ENCODE peak calls at places on chromosome 21, in eight cellular contexts. N, M, E, S, P, K, A and U are unnamed samples.

GRCh38 chr21:37380349-37381323 is 14.1 kb downstream of the DYRK1A start:
- DNase-seq in N (no peak), M (no peak), A (no peak), P (no peak), E (peak; percentile 46), S (no peak), K (peak; percentile 34), U (no peak)

GRCh38 chr21:15058718-15059316 is 6.0 kb downstream of the NRIP1 start:
- DNase-seq in N (no peak), P (no peak), E (peak; percentile 45), S (peak; percentile 45), A (peak; percentile 49), K (no peak), M (no peak), U (no peak)

GRCh38 chr21:33290441-33290840 is 24.3 kb downstream of the IL10RB start:
- DNase-seq in S (no peak), A (no peak), P (no peak), N (no peak), E (no peak), K (peak; percentile 59), M (no peak), U (no peak)

GRCh38 chr21:42844411-42845113 is 34.8 kb downstream of the WDR4 start:
- DNase-seq in M (peak; percentile 88), E (no peak), S (no peak), K (no peak), A (no peak), N (peak; percentile 78), P (no peak), U (peak; percentile 45)

GRCh38 chr21:14678987-14679574 is 133.0 kb upstream of the SAMSN1 start:
- DNase-seq in E (no peak), P (no peak), K (peak; percentile 68), M (no peak), S (no peak), N (no peak), A (no peak), U (no peak)

GRCh38 chr21:39616373-39616772 is 3.6 kb downstream of the B3GALT5 start:
- DNase-seq in N (no peak), K (no peak), S (no peak), P (no peak), A (no peak), E (no peak), M (no peak), U (no peak)

GRCh38 chr21:38955495-38955894 is 149.8 kb downstream of the ETS2 start:
- DNase-seq in K (peak; percentile 59), A (peak; percentile 61), N (no peak), P (no peak), E (peak; percentile 94), S (peak; percentile 42), M (no peak), U (no peak)

GRCh38 chr21:33769057-33769456 is 126.8 kb downstream of the ITSN1 start:
- DNase-seq in E (no peak), A (no peak), M (no peak), K (no peak), S (peak; percentile 30), N (no peak), P (no peak), U (no peak)

GRCh38 chr21:31873275-31873695 is 465 bp downstream of the HUNK start:
- DNase-seq in K (peak; percentile 45), A (no peak), P (no peak), N (no peak), M (peak; percentile 70), E (no peak), S (no peak), U (no peak)

GRCh38 chr21:32844653-32845443 is 73.3 kb upstream of the PAXBP1 start:
- DNase-seq in N (no peak), E (peak; percentile 79), K (no peak), M (no peak), P (no peak), S (peak; percentile 70), A (peak; percentile 48), U (no peak)

GRCh38 chr21:32377991-32378390 is 14.8 kb downstream of the URB1 start:
- DNase-seq in K (no peak), M (no peak), P (no peak), E (no peak), N (no peak), S (no peak), A (no peak), U (no peak)

GRCh38 chr21:15159382-15160020 is 94.7 kb upstream of the NRIP1 start:
- DNase-seq in M (no peak), A (no peak), E (peak; percentile 61), S (peak; percentile 55), P (no peak), K (no peak), N (no peak), U (no peak)

GRCh38 chr21:38327984-38328383 is 71.2 kb downstream of the KCNJ15 start:
- DNase-seq in S (no peak), E (no peak), M (no peak), K (no peak), A (no peak), P (no peak), N (no peak), U (no peak)

GRCh38 chr21:33289199-33289819 is 23.1 kb downstream of the IL10RB start:
- DNase-seq in E (no peak), N (no peak), M (no peak), P (no peak), K (no peak), A (no peak), S (peak; percentile 71), U (no peak)

GRCh38 chr21:38815060-38815405 is 9.3 kb downstream of the ETS2 start:
- DNase-seq in M (no peak), K (no peak), S (no peak), A (no peak), P (no peak), N (no peak), E (peak; percentile 80), U (no peak)

GRCh38 chr21:38985423-38986378 is 180.0 kb downstream of the ETS2 start:
- DNase-seq in N (peak; percentile 67), P (no peak), S (peak; percentile 97), K (peak; percentile 48), E (peak; percentile 83), A (peak; percentile 98), M (peak; percentile 79), U (no peak)

GRCh38 chr21:28959367-28960099 is 33.1 kb downstream of the LTN1 start:
- DNase-seq in N (no peak), S (peak; percentile 79), E (peak; percentile 24), K (no peak), A (peak; percentile 74), P (no peak), M (no peak), U (no peak)

GRCh38 chr21:36730291-36731281 is 31.7 kb downstream of the SIM2 start:
- DNase-seq in S (no peak), M (no peak), P (no peak), N (no peak), K (no peak), E (no peak), A (no peak), U (peak; percentile 11)

GRCh38 chr21:43598416-43599120 is 60.7 kb downstream of the HSF2BP start:
- DNase-seq in N (no peak), P (no peak), A (peak; percentile 73), K (no peak), M (no peak), S (peak; percentile 82), E (peak; percentile 56), U (no peak)

GRCh38 chr21:14438204-14438603 is 55.3 kb upstream of the HSPA13 start:
- DNase-seq in S (peak; percentile 37), K (no peak), A (no peak), P (no peak), M (no peak), N (no peak), E (no peak), U (no peak)

GRCh38 chr21:38416791-38417190 is 81.5 kb downstream of the ERG start:
- DNase-seq in K (no peak), P (no peak), E (no peak), S (no peak), M (no peak), N (no peak), A (no peak), U (no peak)

DNA sequence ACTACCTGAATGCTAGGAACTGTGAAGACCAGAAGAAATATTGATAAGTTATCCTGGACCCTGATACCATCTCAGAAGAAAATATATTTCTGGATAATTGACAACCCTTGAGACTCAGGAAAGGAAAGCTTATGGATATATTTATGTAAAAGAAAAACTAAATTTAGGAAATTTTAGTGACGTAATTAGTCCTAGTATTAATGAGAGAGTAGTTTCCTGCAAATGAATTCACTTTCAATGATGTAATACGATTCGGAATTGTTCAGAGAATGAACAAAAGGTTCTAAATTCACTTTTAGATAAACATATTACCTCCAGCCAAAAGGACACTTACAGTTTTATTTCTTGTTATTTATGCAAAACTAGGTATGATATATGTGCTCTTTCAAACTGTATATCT is 1120.1 kb upstream of the NCAM2 start:
- DNase-seq in A (no peak), M (no peak), E (no peak), K (no peak), N (no peak), P (no peak), S (no peak), U (no peak)
- H3K4me3 ChIP-seq in A (no peak overlapping the region), M (no peak overlapping the region), E (no peak overlapping the region), K (no peak overlapping the region), N (no peak overlapping the region), P (no peak overlapping the region), S (no peak overlapping the region), U (no peak overlapping the region)

GRCh38 chr21:17370750-17371325 is 142.0 kb upstream of the CXADR start:
- DNase-seq in P (no peak), M (no peak), E (no peak), A (no peak), N (no peak), K (no peak), S (no peak), U (no peak)
- TF ChIP-seq CTCF in P (no peak), M (no peak), E (no peak), A (no peak), N (no peak), K (no peak), S (no peak), U (no peak)

GRCh38 chr21:45017376-45017960 is 56.9 kb upstream of the ADARB1 start:
- DNase-seq in N (no peak), A (no peak), P (no peak), E (peak; percentile 63), K (no peak), M (peak; percentile 39), S (no peak), U (peak; percentile 16)
- H3K27me3 ChIP-seq in N (peaks cover 42% of the 10 kb centered on the region), A (no peaks in the 10 kb centered on the region), P (peaks cover 7% of the 10 kb centered on the region), E (no peaks in the 10 kb centered on the region), K (peaks cover 25% of the 10 kb centered on the region), M (peaks cover 16% of the 10 kb centered on the region), S (peaks cover 19% of the 10 kb centered on the region), U (no peaks in the 10 kb centered on the region)

GRCh38 chr21:26747216-26747615 is 98.0 kb downstream of the ADAMTS1 start:
- DNase-seq in M (no peak), N (no peak), E (no peak), P (no peak), A (no peak), S (no peak), K (no peak), U (no peak)

GRCh38 chr21:26751305-26751704 is 93.9 kb downstream of the ADAMTS1 start:
- DNase-seq in A (no peak), K (no peak), P (no peak), M (no peak), E (no peak), N (no peak), S (no peak), U (no peak)

GRCh38 chr21:26743524-26743923 is 101.7 kb downstream of the ADAMTS1 start:
- DNase-seq in N (no peak), S (no peak), P (no peak), M (no peak), K (no peak), A (no peak), E (no peak), U (peak; percentile 60)

GRCh38 chr21:26752849-26753248 is 92.4 kb downstream of the ADAMTS1 start:
- DNase-seq in S (no peak), P (no peak), M (no peak), E (no peak), A (no peak), N (no peak), K (no peak), U (no peak)

GRCh38 chr21:26748066-26748465 is 97.1 kb downstream of the ADAMTS1 start:
- DNase-seq in S (no peak), A (no peak), P (no peak), E (no peak), K (no peak), N (no peak), M (no peak), U (no peak)
- H3K4me3 ChIP-seq in S (no peak overlapping the region), A (no peak overlapping the region), P (no peak overlapping the region), E (no peak overlapping the region), K (no peak overlapping the region), N (no peak overlapping the region), M (no peak overlapping the region), U (no peak overlapping the region)